ENCODE peak calls at places on chromosomes 12 and 14, in four cellular contexts. C is transverse colon, Z is mesenchymal stem cell, W is tibial artery. Q is an unnamed sample.

GRCh38 chr12:105721051-105721825 is 390.7 kb downstream of the C12orf75 start:
- DNase-seq in C (no peak), Z (no peak), W (no peak), Q (no peak)

GRCh38 chr12:119692410-119692809 is 24.5 kb downstream of the PRKAB1 start:
- DNase-seq in C (no peak), Z (no peak), W (no peak), Q (no peak)

GRCh38 chr14:75430526-75430925 is 2.7 kb downstream of the JDP2 start:
- DNase-seq in C (no peak), Z (peak), W (peak), Q (peak)

GRCh38 chr12:5034605-5035004 is 9.1 kb upstream of the KCNA5 start:
- DNase-seq in C (no peak), Z (no peak), W (no peak), Q (no peak)

GRCh38 chr12:51536159-51536558 is 54.9 kb upstream of the SCN8A start:
- DNase-seq in C (no peak), Z (peak), W (no peak), Q (no peak)

GRCh38 chr14:54891471-54892245 is 11.0 kb downstream of the GCH1 start:
- DNase-seq in C (no peak), Z (no peak), W (no peak), Q (no peak)

GRCh38 chr14:94180655-94181271 is 6.6 kb downstream of the PPP4R4 start:
- DNase-seq in C (no peak), Z (peak), W (no peak), Q (no peak)

GRCh38 chr14:36502558-36503508 is 17.2 kb downstream of the NKX2-1 start:
- DNase-seq in C (no peak), Z (no peak), W (no peak), Q (no peak)

GRCh38 chr12:51871126-51871525 is 16.8 kb upstream of the ANKRD33 start:
- DNase-seq in C (no peak), Z (no peak), W (no peak), Q (no peak)

GRCh38 chr14:53156238-53156637 is 3.1 kb upstream of the DDHD1 start:
- DNase-seq in C (no peak), Z (no peak), W (no peak), Q (no peak)

GRCh38 chr12:12282202-12282601 is 15.4 kb upstream of the LRP6 start:
- DNase-seq in C (no peak), Z (no peak), W (no peak), Q (no peak)

GRCh38 chr12:42912367-42912766 is 322.8 kb upstream of the PRICKLE1 start:
- DNase-seq in C (no peak), Z (no peak), W (no peak), Q (no peak)

GRCh38 chr12:122459211-122459610 is 36.7 kb upstream of the CLIP1 start:
- DNase-seq in C (no peak), Z (peak), W (peak), Q (no peak)

GRCh38 chr14:104844306-104845032 is 20.6 kb upstream of the CEP170B start:
- DNase-seq in C (no peak), Z (no peak), W (peak), Q (no peak)

DNA sequence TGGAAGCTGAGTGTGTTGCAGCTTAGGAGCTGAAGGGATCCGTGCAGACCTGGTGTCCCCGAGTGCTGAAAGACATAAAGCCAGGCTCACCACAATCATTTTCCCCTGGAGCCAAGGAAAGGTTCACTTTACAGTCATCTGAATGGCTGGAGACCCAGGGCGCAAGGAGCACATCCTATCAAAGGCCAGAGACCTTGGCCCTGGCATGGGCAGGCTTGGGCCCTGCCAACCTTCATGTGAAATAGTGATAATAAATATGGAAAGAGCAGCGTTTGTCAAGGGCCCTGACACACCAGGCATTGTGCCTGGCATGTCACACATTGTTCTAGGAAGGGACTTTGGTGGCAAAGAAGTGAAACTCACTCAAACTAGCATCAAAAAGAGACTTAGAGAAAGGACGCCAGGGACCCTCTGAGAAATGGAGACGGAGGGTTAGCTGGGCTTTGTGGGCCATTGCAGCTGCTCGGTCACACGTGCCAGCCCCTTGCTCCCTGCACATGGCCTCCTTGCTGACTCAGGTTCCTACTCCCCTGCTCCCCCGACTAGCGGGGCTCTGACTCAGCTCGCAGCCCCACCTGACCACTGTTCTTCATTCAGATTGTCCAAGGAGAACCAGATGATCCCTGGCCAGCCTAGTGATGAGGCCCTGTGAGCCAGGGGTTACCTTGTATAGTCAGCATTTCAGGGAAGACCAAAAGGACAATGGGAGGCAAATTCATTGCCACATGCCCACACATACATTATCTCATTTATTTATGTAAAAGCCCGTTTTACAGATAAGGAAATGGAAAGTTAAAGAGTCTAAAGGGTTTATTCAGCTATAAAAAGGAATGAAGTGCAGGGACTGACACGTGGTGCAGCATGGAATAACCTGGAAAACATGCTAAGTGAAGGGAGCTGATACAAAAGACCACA is 103.6 kb downstream of the LGMN start:
- DNase-seq in C (no peak), Z (no peak), W (no peak), Q (no peak)
- H3K4me3 ChIP-seq in C (no peak), Z (peak), W (no peak), Q (no peak)

GRCh38 chr12:31321565-31322228 is 4.3 kb downstream of the SINHCAF start:
- DNase-seq in C (no peak), Z (peak), W (no peak), Q (no peak)

GRCh38 chr12:31323466-31324115 is 2.4 kb downstream of the SINHCAF start:
- DNase-seq in C (peak), Z (peak), W (peak), Q (peak)

GRCh38 chr12:31324116-31324844 is 1.7 kb downstream of the SINHCAF start:
- DNase-seq in C (peak), Z (peak), W (peak), Q (peak)

GRCh38 chr12:31324845-31325523 is 966 bp downstream of the SINHCAF start:
- DNase-seq in C (peak), Z (peak), W (peak), Q (peak)

GRCh38 chr12:31322651-31323248 is 3.2 kb downstream of the SINHCAF start:
- DNase-seq in C (peak), Z (peak), W (no peak), Q (no peak)
- H3K4me3 ChIP-seq in C (no peak), Z (no peak), W (no peak), Q (peak)

GRCh38 chr14:97458302-97459137 is 661.3 kb downstream of the VRK1 start:
- DNase-seq in C (peak), Z (no peak), W (no peak), Q (no peak)
- H3K4me3 ChIP-seq in C (no peak), Z (peak), W (peak), Q (peak)

GRCh38 chr12:15684896-15685658 is 104.1 kb downstream of the EPS8 start:
- DNase-seq in C (no peak), Z (no peak), W (no peak), Q (no peak)
- H3K4me3 ChIP-seq in C (no peak), Z (no peak), W (no peak), Q (no peak)

DNA sequence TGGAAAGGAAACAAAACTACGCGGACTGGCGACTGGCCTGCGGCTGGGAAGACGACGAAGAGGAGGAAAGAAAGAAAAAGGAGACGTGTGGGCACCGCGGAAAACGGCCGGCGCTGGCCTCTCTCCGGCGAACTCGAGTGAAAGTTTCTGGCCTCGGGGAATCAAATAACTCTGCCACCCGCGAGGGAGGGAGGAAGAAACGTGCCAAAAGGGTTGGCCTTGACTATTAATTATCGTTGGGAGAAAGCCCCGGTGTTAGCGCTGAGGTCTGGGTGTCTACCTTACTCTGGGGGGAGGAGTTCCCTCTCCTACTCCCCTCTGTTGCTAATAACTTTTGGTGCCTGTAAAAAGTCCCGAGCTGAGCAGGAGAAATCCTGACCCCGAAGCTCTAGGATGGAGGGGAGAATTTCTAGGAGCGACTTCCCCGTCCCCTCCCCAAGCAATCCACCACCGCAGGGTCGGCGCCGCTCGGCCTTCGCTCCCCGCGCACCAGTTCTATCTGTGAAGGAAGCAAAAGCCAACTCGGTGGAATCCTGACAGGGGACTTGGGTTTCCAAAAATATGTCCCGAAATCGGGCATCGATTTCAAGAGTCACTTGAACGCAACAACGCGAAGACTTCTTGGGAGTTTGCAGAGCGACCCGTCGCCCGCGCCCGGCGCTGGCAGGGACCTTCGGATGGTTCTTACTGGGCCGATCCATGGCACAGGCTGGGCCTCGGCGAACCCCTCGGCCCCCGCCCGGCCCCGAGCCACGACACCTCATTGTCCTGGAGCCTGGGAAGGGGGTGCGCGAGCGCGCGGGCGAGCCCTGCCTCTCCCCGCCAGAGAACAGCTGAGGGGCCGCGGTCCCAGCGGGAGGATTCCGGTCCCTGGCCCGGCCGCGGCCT is 1.7 kb downstream of the OTX2 start:
- DNase-seq in C (no peak), Z (peak), W (no peak), Q (no peak)
- H3K4me3 ChIP-seq in C (no peak), Z (peak), W (peak), Q (peak)

Q was measured in heart right ventricle.